ENCODE peak calls at places on chromosomes 11 and 22, in seven cellular contexts. S is nephron progenitor cell, A is fibroblast of mammary gland, H is hypothalamus, C is H7, L is amygdala, O is GM03348. D is an unnamed sample.

GRCh38 chr11:41245704-41246398 is 213.6 kb downstream of the LRRC4C start:
- DNase-seq in S (no peak), A (no peak), H (no peak), C (peak; percentile 24), L (no peak), O (no peak), D (no peak)

GRCh38 chr11:77173494-77173893 is 45.4 kb downstream of the MYO7A start:
- DNase-seq in S (no peak), A (no peak), H (no peak), C (no peak), L (no peak), O (no peak), D (no peak)

GRCh38 chr11:133929401-133930052 is 27.2 kb downstream of the IGSF9B start:
- DNase-seq in S (no peak), A (no peak), H (peak; percentile 16), C (peak; percentile 48), L (no peak), O (no peak), D (no peak)

GRCh38 chr11:2811206-2812091 is 74.1 kb downstream of the CDKN1C start:
- DNase-seq in S (peak; percentile 2), A (no peak), H (no peak), C (no peak), L (no peak), O (no peak), D (no peak)

GRCh38 chr11:92297551-92298237 is 73.1 kb downstream of the FAT3 start:
- DNase-seq in S (peak; percentile 11), A (no peak), H (no peak), C (no peak), L (no peak), O (no peak), D (no peak)

GRCh38 chr11:67415501-67416304 is at the start of gene CARNS1:
- DNase-seq in S (no peak), A (no peak), H (no peak), C (peak; percentile 90), L (peak; percentile 82), O (no peak), D (peak; percentile 64)

GRCh38 chr22:32044913-32045312 is 1.9 kb downstream of the SLC5A1 start:
- DNase-seq in S (no peak), A (peak; percentile 7), H (no peak), C (no peak), L (no peak), O (no peak), D (no peak)

GRCh38 chr11:73759520-73760065 is 1.3 kb downstream of the RAB6A start:
- DNase-seq in S (no peak), A (peak; percentile 32), H (no peak), C (peak; percentile 21), L (no peak), O (peak; percentile 40), D (no peak)

GRCh38 chr11:46363031-46363407 is 15.8 kb downstream of the DGKZ start:
- DNase-seq in S (no peak), A (peak; percentile 36), H (peak; percentile 60), C (no peak), L (peak; percentile 55), O (no peak), D (peak; percentile 62)

GRCh38 chr11:117315285-117316196 is 515 bp downstream of the BACE1 start:
- DNase-seq in S (peak; percentile 78), A (no peak), H (no peak), C (no peak), L (no peak), O (peak; percentile 69), D (peak; percentile 52)

GRCh38 chr11:10633261-10633660 is 60.3 kb downstream of the IRAG1 start:
- DNase-seq in S (no peak), A (no peak), H (no peak), C (no peak), L (no peak), O (no peak), D (no peak)

GRCh38 chr22:23179381-23180294 is 671 bp upstream of the BCR start:
- DNase-seq in S (no peak), A (no peak), H (peak; percentile 42), C (peak; percentile 50), L (no peak), O (no peak), D (no peak)

GRCh38 chr11:8809605-8810272 is 101.2 kb upstream of the AKIP1 start:
- DNase-seq in S (no peak), A (no peak), H (no peak), C (no peak), L (no peak), O (peak; percentile 24), D (no peak)

GRCh38 chr11:95767498-95767897 is 22.1 kb downstream of the FAM76B start:
- DNase-seq in S (no peak), A (peak; percentile 87), H (no peak), C (no peak), L (no peak), O (peak; percentile 50), D (no peak)

GRCh38 chr11:65429069-65429681 is 6.6 kb downstream of the NEAT1 start:
- DNase-seq in S (no peak), A (peak; percentile 86), H (no peak), C (no peak), L (no peak), O (no peak), D (no peak)

GRCh38 chr22:42326786-42327185 is 56.3 kb upstream of the TCF20 start:
- DNase-seq in S (no peak), A (peak; percentile 24), H (no peak), C (no peak), L (no peak), O (no peak), D (no peak)

GRCh38 chr11:90288207-90288821 is 65.5 kb upstream of the CHORDC1 start:
- DNase-seq in S (no peak), A (peak; percentile 14), H (no peak), C (peak; percentile 44), L (no peak), O (peak; percentile 46), D (no peak)

GRCh38 chr22:42991010-42991651 is 23.8 kb downstream of the PACSIN2 start:
- DNase-seq in S (no peak), A (peak; percentile 96), H (no peak), C (no peak), L (no peak), O (peak; percentile 59), D (no peak)

GRCh38 chr11:57424137-57424801 is 2.7 kb downstream of the SLC43A3 start:
- DNase-seq in S (no peak), A (no peak), H (no peak), C (no peak), L (no peak), O (no peak), D (no peak)

GRCh38 chr11:11022126-11022730 is 164.4 kb upstream of the ZBED5 start:
- DNase-seq in S (no peak), A (peak; percentile 47), H (no peak), C (no peak), L (no peak), O (peak; percentile 52), D (no peak)